ENCODE peak calls at places on chromosomes 1 and 21, in ten cellular contexts. One of them, this sample, is unnamed.
A peak's percentile ranks its signal among the peaks of the same experiment; 100 is the strongest.

GRCh38 chr1:186443638-186444037 is 17.3 kb downstream of the PDC start:
- DNase-seq in thoracic aorta: no peak
- DNase-seq in Peyer's patch: no peak
- DNase-seq in AG04450: no peak
- DNase-seq in BE2C: no peak
- DNase-seq in WTC11: no peak
- DNase-seq in endothelial cell: no peak
- DNase-seq in IMR-90: no peak
- DNase-seq in thyroid gland: no peak
- DNase-seq in BJ: no peak
- DNase-seq in this sample: no peak

GRCh38 chr21:46153259-46154154 is 1.9 kb downstream of the FTCD start:
- DNase-seq in thoracic aorta: peak; percentile 1
- DNase-seq in Peyer's patch: peak; percentile 66
- DNase-seq in AG04450: no peak
- DNase-seq in BE2C: peak; percentile 73
- DNase-seq in WTC11: peak; percentile 87
- DNase-seq in endothelial cell: peak; percentile 79
- DNase-seq in IMR-90: no peak
- DNase-seq in thyroid gland: peak; percentile 53
- DNase-seq in BJ: no peak
- DNase-seq in this sample: peak; percentile 83

GRCh38 chr1:111441573-111442192 is 7.4 kb downstream of the WDR77 start:
- DNase-seq in thoracic aorta: no peak
- DNase-seq in Peyer's patch: no peak
- DNase-seq in AG04450: no peak
- DNase-seq in BE2C: peak; percentile 61
- DNase-seq in WTC11: peak; percentile 75
- DNase-seq in endothelial cell: peak; percentile 71
- DNase-seq in IMR-90: peak; percentile 25
- DNase-seq in thyroid gland: no peak
- DNase-seq in BJ: no peak
- DNase-seq in this sample: peak; percentile 58

GRCh38 chr1:170377011-170377410 is 155.0 kb upstream of the GORAB start:
- DNase-seq in thoracic aorta: no peak
- DNase-seq in Peyer's patch: no peak
- DNase-seq in AG04450: no peak
- DNase-seq in BE2C: no peak
- DNase-seq in WTC11: no peak
- DNase-seq in endothelial cell: no peak
- DNase-seq in IMR-90: peak; percentile 2
- DNase-seq in thyroid gland: no peak
- DNase-seq in BJ: no peak
- DNase-seq in this sample: no peak

GRCh38 chr1:53341961-53342707 is 14.3 kb upstream of the LRP8 start:
- DNase-seq in thoracic aorta: no peak
- DNase-seq in Peyer's patch: peak; percentile 33
- DNase-seq in AG04450: no peak
- DNase-seq in BE2C: no peak
- DNase-seq in WTC11: no peak
- DNase-seq in endothelial cell: no peak
- DNase-seq in IMR-90: no peak
- DNase-seq in thyroid gland: no peak
- DNase-seq in BJ: no peak
- DNase-seq in this sample: no peak

GRCh38 chr1:54421101-54421504 is 14.9 kb upstream of the SSBP3 start:
- DNase-seq in thoracic aorta: no peak
- DNase-seq in Peyer's patch: no peak
- DNase-seq in AG04450: no peak
- DNase-seq in BE2C: no peak
- DNase-seq in WTC11: no peak
- DNase-seq in endothelial cell: no peak
- DNase-seq in IMR-90: no peak
- DNase-seq in thyroid gland: no peak
- DNase-seq in BJ: no peak
- DNase-seq in this sample: no peak

GRCh38 chr1:59445040-59445439 is 148.1 kb downstream of the FGGY start:
- DNase-seq in thoracic aorta: no peak
- DNase-seq in Peyer's patch: peak; percentile 54
- DNase-seq in AG04450: no peak
- DNase-seq in BE2C: no peak
- DNase-seq in WTC11: no peak
- DNase-seq in endothelial cell: no peak
- DNase-seq in IMR-90: no peak
- DNase-seq in thyroid gland: peak; percentile 72
- DNase-seq in BJ: no peak
- DNase-seq in this sample: no peak

GRCh38 chr1:56414728-56415224 is 164.6 kb downstream of the PLPP3 start:
- DNase-seq in thoracic aorta: no peak
- DNase-seq in Peyer's patch: no peak
- DNase-seq in AG04450: no peak
- DNase-seq in BE2C: no peak
- DNase-seq in WTC11: no peak
- DNase-seq in endothelial cell: no peak
- DNase-seq in IMR-90: no peak
- DNase-seq in thyroid gland: no peak
- DNase-seq in BJ: no peak
- DNase-seq in this sample: no peak

GRCh38 chr1:149936992-149937705 is 470 bp upstream of the MTMR11 start:
- DNase-seq in thoracic aorta: no peak
- DNase-seq in Peyer's patch: no peak
- DNase-seq in AG04450: no peak
- DNase-seq in BE2C: no peak
- DNase-seq in WTC11: no peak
- DNase-seq in endothelial cell: no peak
- DNase-seq in IMR-90: peak; percentile 58
- DNase-seq in thyroid gland: peak; percentile 46
- DNase-seq in BJ: no peak
- DNase-seq in this sample: no peak

GRCh38 chr1:168178227-168178637 is 530 bp upstream of the TIPRL start:
- DNase-seq in thoracic aorta: no peak
- DNase-seq in Peyer's patch: no peak
- DNase-seq in AG04450: no peak
- DNase-seq in BE2C: no peak
- DNase-seq in WTC11: no peak
- DNase-seq in endothelial cell: no peak
- DNase-seq in IMR-90: no peak
- DNase-seq in thyroid gland: no peak
- DNase-seq in BJ: no peak
- DNase-seq in this sample: no peak

GRCh38 chr1:151282883-151283725 is 1.0 kb downstream of the ZNF687 start:
- DNase-seq in thoracic aorta: no peak
- DNase-seq in Peyer's patch: peak; percentile 59
- DNase-seq in AG04450: no peak
- DNase-seq in BE2C: peak; percentile 27
- DNase-seq in WTC11: peak; percentile 50
- DNase-seq in endothelial cell: peak; percentile 23
- DNase-seq in IMR-90: no peak
- DNase-seq in thyroid gland: peak; percentile 57
- DNase-seq in BJ: no peak
- DNase-seq in this sample: peak; percentile 40

GRCh38 chr1:1357871-1358432 is 403 bp downstream of the MXRA8 start:
- DNase-seq in thoracic aorta: no peak
- DNase-seq in Peyer's patch: no peak
- DNase-seq in AG04450: no peak
- DNase-seq in BE2C: peak; percentile 11
- DNase-seq in WTC11: no peak
- DNase-seq in endothelial cell: no peak
- DNase-seq in IMR-90: peak; percentile 20
- DNase-seq in thyroid gland: no peak
- DNase-seq in BJ: no peak
- DNase-seq in this sample: peak; percentile 49

GRCh38 chr1:1345860-1346500 is 3.2 kb downstream of the DVL1 start:
- DNase-seq in thoracic aorta: no peak
- DNase-seq in Peyer's patch: no peak
- DNase-seq in AG04450: no peak
- DNase-seq in BE2C: no peak
- DNase-seq in WTC11: no peak
- DNase-seq in endothelial cell: no peak
- DNase-seq in IMR-90: no peak
- DNase-seq in thyroid gland: no peak
- DNase-seq in BJ: no peak
- DNase-seq in this sample: no peak

DNA sequence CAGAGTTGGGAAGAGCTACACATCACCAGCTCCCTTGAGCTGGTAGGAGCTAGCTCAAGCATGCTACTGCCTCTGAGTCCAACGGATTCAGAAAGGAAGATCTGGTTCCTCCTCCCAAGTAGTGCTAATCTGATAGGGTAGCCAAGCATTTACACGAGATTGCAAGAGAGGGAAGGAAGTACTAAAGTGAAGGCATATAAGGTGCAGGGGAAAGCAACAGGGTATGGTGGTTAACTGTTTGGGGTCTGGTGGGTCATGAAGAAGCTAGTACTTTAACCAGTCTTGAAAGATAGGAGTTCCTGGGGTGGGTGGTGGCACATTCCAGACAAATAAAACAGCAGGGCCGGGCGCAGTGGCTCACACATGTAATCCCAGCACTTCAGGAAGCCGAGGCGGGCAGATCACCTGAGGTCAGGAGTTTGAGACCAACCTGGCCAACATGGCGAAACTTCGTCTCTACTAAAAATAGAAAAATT is 20.2 kb upstream of the ZNF436 start:
- DNase-seq in thoracic aorta: no peak
- DNase-seq in Peyer's patch: no peak
- DNase-seq in AG04450: no peak
- DNase-seq in BE2C: no peak
- DNase-seq in WTC11: no peak
- DNase-seq in endothelial cell: no peak
- DNase-seq in IMR-90: no peak
- DNase-seq in thyroid gland: no peak
- DNase-seq in BJ: no peak
- DNase-seq in this sample: no peak
- TF ChIP-seq CTCF in thoracic aorta: no peak
- TF ChIP-seq CTCF in Peyer's patch: no peak
- TF ChIP-seq CTCF in AG04450: no peak
- TF ChIP-seq CTCF in BE2C: no peak
- TF ChIP-seq CTCF in WTC11: no peak
- TF ChIP-seq CTCF in endothelial cell: no peak
- TF ChIP-seq CTCF in IMR-90: no peak
- TF ChIP-seq CTCF in thyroid gland: no peak
- TF ChIP-seq CTCF in BJ: no peak
- TF ChIP-seq CTCF in this sample: no peak

GRCh38 chr1:192628406-192629057 is 7.4 kb upstream of the RGS13 start:
- DNase-seq in thoracic aorta: no peak
- DNase-seq in Peyer's patch: no peak
- DNase-seq in AG04450: no peak
- DNase-seq in BE2C: peak; percentile 44
- DNase-seq in WTC11: no peak
- DNase-seq in endothelial cell: no peak
- DNase-seq in IMR-90: no peak
- DNase-seq in thyroid gland: no peak
- DNase-seq in BJ: no peak
- DNase-seq in this sample: no peak
- TF ChIP-seq CTCF in thoracic aorta: no peak
- TF ChIP-seq CTCF in Peyer's patch: no peak
- TF ChIP-seq CTCF in AG04450: no peak
- TF ChIP-seq CTCF in BE2C: no peak
- TF ChIP-seq CTCF in WTC11: no peak
- TF ChIP-seq CTCF in endothelial cell: no peak
- TF ChIP-seq CTCF in IMR-90: no peak
- TF ChIP-seq CTCF in thyroid gland: no peak
- TF ChIP-seq CTCF in BJ: no peak
- TF ChIP-seq CTCF in this sample: no peak

DNA sequence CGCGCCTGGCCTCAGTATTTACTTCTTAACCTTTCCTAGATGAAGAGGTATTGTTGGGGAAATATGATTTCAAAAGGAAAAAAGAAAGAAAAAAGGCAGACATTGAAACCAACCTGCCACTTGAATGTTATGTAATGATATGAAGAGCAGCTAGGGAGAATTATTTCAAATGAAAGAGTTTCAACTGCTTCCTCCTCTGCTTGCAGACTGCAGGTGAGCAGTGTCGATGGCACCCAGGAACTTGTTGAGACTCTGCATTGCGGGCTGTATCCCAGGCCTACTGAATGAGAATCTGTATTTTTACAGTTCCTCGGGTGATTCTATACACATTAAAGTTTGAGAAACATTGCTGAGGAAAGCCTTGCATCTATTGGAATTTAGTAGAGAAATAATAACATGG is 3.7 kb upstream of the RUNX1 start:
- DNase-seq in thoracic aorta: no peak
- DNase-seq in Peyer's patch: no peak
- DNase-seq in AG04450: no peak
- DNase-seq in BE2C: no peak
- DNase-seq in WTC11: no peak
- DNase-seq in endothelial cell: no peak
- DNase-seq in IMR-90: no peak
- DNase-seq in thyroid gland: no peak
- DNase-seq in BJ: no peak
- DNase-seq in this sample: no peak
- TF ChIP-seq CTCF in thoracic aorta: no peak
- TF ChIP-seq CTCF in Peyer's patch: no peak
- TF ChIP-seq CTCF in AG04450: no peak
- TF ChIP-seq CTCF in BE2C: no peak
- TF ChIP-seq CTCF in WTC11: no peak
- TF ChIP-seq CTCF in endothelial cell: no peak
- TF ChIP-seq CTCF in IMR-90: no peak
- TF ChIP-seq CTCF in thyroid gland: no peak
- TF ChIP-seq CTCF in BJ: no peak
- TF ChIP-seq CTCF in this sample: no peak

GRCh38 chr1:223076382-223076781 is 66.7 kb downstream of the TLR5 start:
- DNase-seq in thoracic aorta: no peak
- DNase-seq in Peyer's patch: no peak
- DNase-seq in AG04450: no peak
- DNase-seq in BE2C: no peak
- DNase-seq in WTC11: no peak
- DNase-seq in endothelial cell: no peak
- DNase-seq in IMR-90: no peak
- DNase-seq in thyroid gland: no peak
- DNase-seq in BJ: no peak
- DNase-seq in this sample: no peak

GRCh38 chr1:223074901-223075300 is 68.1 kb downstream of the TLR5 start:
- DNase-seq in thoracic aorta: no peak
- DNase-seq in Peyer's patch: no peak
- DNase-seq in AG04450: no peak
- DNase-seq in BE2C: no peak
- DNase-seq in WTC11: no peak
- DNase-seq in endothelial cell: no peak
- DNase-seq in IMR-90: no peak
- DNase-seq in thyroid gland: no peak
- DNase-seq in BJ: no peak
- DNase-seq in this sample: no peak

GRCh38 chr1:223075834-223076233 is 67.2 kb downstream of the TLR5 start:
- DNase-seq in thoracic aorta: no peak
- DNase-seq in Peyer's patch: no peak
- DNase-seq in AG04450: no peak
- DNase-seq in BE2C: no peak
- DNase-seq in WTC11: no peak
- DNase-seq in endothelial cell: no peak
- DNase-seq in IMR-90: no peak
- DNase-seq in thyroid gland: no peak
- DNase-seq in BJ: no peak
- DNase-seq in this sample: no peak

GRCh38 chr1:223079498-223079897 is 63.5 kb downstream of the TLR5 start:
- DNase-seq in thoracic aorta: no peak
- DNase-seq in Peyer's patch: no peak
- DNase-seq in AG04450: no peak
- DNase-seq in BE2C: no peak
- DNase-seq in WTC11: no peak
- DNase-seq in endothelial cell: no peak
- DNase-seq in IMR-90: no peak
- DNase-seq in thyroid gland: no peak
- DNase-seq in BJ: no peak
- DNase-seq in this sample: no peak

GRCh38 chr1:223077434-223077833 is 65.6 kb downstream of the TLR5 start:
- DNase-seq in thoracic aorta: no peak
- DNase-seq in Peyer's patch: no peak
- DNase-seq in AG04450: no peak
- DNase-seq in BE2C: no peak
- DNase-seq in WTC11: peak; percentile 42
- DNase-seq in endothelial cell: peak; percentile 21
- DNase-seq in IMR-90: no peak
- DNase-seq in thyroid gland: no peak
- DNase-seq in BJ: no peak
- DNase-seq in this sample: no peak
- TF ChIP-seq CTCF in thoracic aorta: no peak
- TF ChIP-seq CTCF in Peyer's patch: no peak
- TF ChIP-seq CTCF in AG04450: peak; percentile 1
- TF ChIP-seq CTCF in BE2C: no peak
- TF ChIP-seq CTCF in WTC11: no peak
- TF ChIP-seq CTCF in endothelial cell: no peak
- TF ChIP-seq CTCF in IMR-90: no peak
- TF ChIP-seq CTCF in thyroid gland: no peak
- TF ChIP-seq CTCF in BJ: no peak
- TF ChIP-seq CTCF in this sample: no peak